ENCODE peak calls at places on chromosome 4, in six cellular contexts. One of them, this sample, is unnamed.

GRCh38 chr4:183182873-183183725 is 84.0 kb downstream of the WWC2 start:
- DNase-seq in body of pancreas: no peak
- DNase-seq in foreskin keratinocyte: peak; percentile 68
- DNase-seq in left ventricle myocardium inferior: no peak
- DNase-seq in colonic mucosa: no peak
- DNase-seq in upper lobe of left lung: no peak
- DNase-seq in this sample: peak; percentile 21

GRCh38 chr4:76674995-76675394 is 222.9 kb downstream of the SOWAHB start:
- DNase-seq in foreskin keratinocyte: no peak
- DNase-seq in body of pancreas: no peak
- DNase-seq in colonic mucosa: peak; percentile 58
- DNase-seq in left ventricle myocardium inferior: no peak
- DNase-seq in upper lobe of left lung: no peak
- DNase-seq in this sample: no peak

GRCh38 chr4:175998782-175999181 is 66.9 kb upstream of the WDR17 start:
- DNase-seq in body of pancreas: no peak
- DNase-seq in colonic mucosa: no peak
- DNase-seq in left ventricle myocardium inferior: no peak
- DNase-seq in upper lobe of left lung: no peak
- DNase-seq in foreskin keratinocyte: peak; percentile 65
- DNase-seq in this sample: no peak

GRCh38 chr4:160026720-160027119 is 923.8 kb downstream of the RAPGEF2 start:
- DNase-seq in foreskin keratinocyte: peak; percentile 85
- DNase-seq in colonic mucosa: no peak
- DNase-seq in body of pancreas: no peak
- DNase-seq in left ventricle myocardium inferior: no peak
- DNase-seq in upper lobe of left lung: no peak
- DNase-seq in this sample: no peak

GRCh38 chr4:3284734-3285557 is 7.9 kb upstream of the RGS12 start:
- DNase-seq in upper lobe of left lung: no peak
- DNase-seq in left ventricle myocardium inferior: no peak
- DNase-seq in colonic mucosa: peak; percentile 10
- DNase-seq in foreskin keratinocyte: no peak
- DNase-seq in body of pancreas: no peak
- DNase-seq in this sample: peak; percentile 12

GRCh38 chr4:2402053-2402452 is 16.4 kb downstream of the ZFYVE28 start:
- DNase-seq in foreskin keratinocyte: no peak
- DNase-seq in colonic mucosa: peak; percentile 91
- DNase-seq in upper lobe of left lung: peak; percentile 86
- DNase-seq in body of pancreas: peak; percentile 68
- DNase-seq in left ventricle myocardium inferior: peak; percentile 73
- DNase-seq in this sample: peak; percentile 96

GRCh38 chr4:138728566-138728965 is 287.0 kb upstream of the NOCT start:
- DNase-seq in foreskin keratinocyte: no peak
- DNase-seq in upper lobe of left lung: no peak
- DNase-seq in body of pancreas: no peak
- DNase-seq in colonic mucosa: no peak
- DNase-seq in left ventricle myocardium inferior: no peak
- DNase-seq in this sample: no peak

GRCh38 chr4:183107891-183108459 is 8.9 kb downstream of the WWC2 start:
- DNase-seq in colonic mucosa: no peak
- DNase-seq in foreskin keratinocyte: peak; percentile 47
- DNase-seq in left ventricle myocardium inferior: no peak
- DNase-seq in body of pancreas: no peak
- DNase-seq in upper lobe of left lung: no peak
- DNase-seq in this sample: no peak

GRCh38 chr4:19540859-19541258 is 710.8 kb upstream of the SLIT2 start:
- DNase-seq in left ventricle myocardium inferior: no peak
- DNase-seq in body of pancreas: no peak
- DNase-seq in foreskin keratinocyte: no peak
- DNase-seq in colonic mucosa: no peak
- DNase-seq in upper lobe of left lung: no peak
- DNase-seq in this sample: no peak

GRCh38 chr4:107034982-107035710 is 967 bp downstream of the DKK2 start:
- DNase-seq in upper lobe of left lung: peak; percentile 56
- DNase-seq in body of pancreas: peak; percentile 10
- DNase-seq in left ventricle myocardium inferior: no peak
- DNase-seq in colonic mucosa: no peak
- DNase-seq in foreskin keratinocyte: no peak
- DNase-seq in this sample: no peak

GRCh38 chr4:7761720-7762119 is 177.9 kb downstream of the AFAP1 start:
- DNase-seq in upper lobe of left lung: peak; percentile 88
- DNase-seq in body of pancreas: peak; percentile 46
- DNase-seq in foreskin keratinocyte: no peak
- DNase-seq in colonic mucosa: peak; percentile 65
- DNase-seq in left ventricle myocardium inferior: peak; percentile 84
- DNase-seq in this sample: peak; percentile 90

GRCh38 chr4:92387459-92388069 is 83.8 kb downstream of the GRID2 start:
- DNase-seq in colonic mucosa: no peak
- DNase-seq in left ventricle myocardium inferior: no peak
- DNase-seq in body of pancreas: peak; percentile 13
- DNase-seq in upper lobe of left lung: no peak
- DNase-seq in foreskin keratinocyte: peak; percentile 41
- DNase-seq in this sample: peak; percentile 17

GRCh38 chr4:152935661-152936445 is at the start of gene FHDC1:
- DNase-seq in colonic mucosa: peak; percentile 86
- DNase-seq in foreskin keratinocyte: peak; percentile 55
- DNase-seq in body of pancreas: peak; percentile 89
- DNase-seq in left ventricle myocardium inferior: no peak
- DNase-seq in upper lobe of left lung: peak; percentile 95
- DNase-seq in this sample: peak; percentile 29

GRCh38 chr4:177227636-177228035 is 82.0 kb upstream of the NEIL3 start:
- DNase-seq in colonic mucosa: no peak
- DNase-seq in foreskin keratinocyte: no peak
- DNase-seq in left ventricle myocardium inferior: no peak
- DNase-seq in upper lobe of left lung: peak; percentile 66
- DNase-seq in body of pancreas: no peak
- DNase-seq in this sample: no peak

GRCh38 chr4:80461412-80461811 is 125.9 kb downstream of the CFAP299 start:
- DNase-seq in foreskin keratinocyte: peak; percentile 81
- DNase-seq in left ventricle myocardium inferior: no peak
- DNase-seq in body of pancreas: no peak
- DNase-seq in upper lobe of left lung: no peak
- DNase-seq in colonic mucosa: no peak
- DNase-seq in this sample: no peak

GRCh38 chr4:54567327-54567726 is 90.4 kb upstream of the KIT start:
- DNase-seq in foreskin keratinocyte: no peak
- DNase-seq in colonic mucosa: no peak
- DNase-seq in upper lobe of left lung: no peak
- DNase-seq in left ventricle myocardium inferior: no peak
- DNase-seq in body of pancreas: no peak
- DNase-seq in this sample: no peak

GRCh38 chr4:87304659-87305277 is 17.9 kb downstream of the HSD17B13 start:
- DNase-seq in foreskin keratinocyte: peak; percentile 43
- DNase-seq in body of pancreas: no peak
- DNase-seq in upper lobe of left lung: no peak
- DNase-seq in colonic mucosa: no peak
- DNase-seq in left ventricle myocardium inferior: no peak
- DNase-seq in this sample: no peak

GRCh38 chr4:41142946-41143720 is 71.2 kb downstream of the APBB2 start:
- DNase-seq in colonic mucosa: no peak
- DNase-seq in upper lobe of left lung: no peak
- DNase-seq in foreskin keratinocyte: peak; percentile 81
- DNase-seq in body of pancreas: no peak
- DNase-seq in left ventricle myocardium inferior: peak; percentile 28
- DNase-seq in this sample: peak; percentile 61

GRCh38 chr4:168805341-168805740 is 204.7 kb downstream of the CBR4 start:
- DNase-seq in left ventricle myocardium inferior: no peak
- DNase-seq in upper lobe of left lung: no peak
- DNase-seq in colonic mucosa: no peak
- DNase-seq in foreskin keratinocyte: no peak
- DNase-seq in body of pancreas: no peak
- DNase-seq in this sample: no peak

GRCh38 chr4:118991686-118992085 is 103.0 kb downstream of the SYNPO2 start:
- DNase-seq in foreskin keratinocyte: no peak
- DNase-seq in colonic mucosa: no peak
- DNase-seq in left ventricle myocardium inferior: no peak
- DNase-seq in body of pancreas: no peak
- DNase-seq in upper lobe of left lung: no peak
- DNase-seq in this sample: no peak

GRCh38 chr4:10587697-10588096 is 96.9 kb downstream of the CLNK start:
- DNase-seq in colonic mucosa: no peak
- DNase-seq in foreskin keratinocyte: no peak
- DNase-seq in body of pancreas: no peak
- DNase-seq in upper lobe of left lung: no peak
- DNase-seq in left ventricle myocardium inferior: no peak
- DNase-seq in this sample: no peak

GRCh38 chr4:14897217-14897616 is 105.1 kb upstream of the CPEB2 start:
- DNase-seq in body of pancreas: no peak
- DNase-seq in upper lobe of left lung: no peak
- DNase-seq in colonic mucosa: no peak
- DNase-seq in left ventricle myocardium inferior: no peak
- DNase-seq in foreskin keratinocyte: peak; percentile 44
- DNase-seq in this sample: no peak
- TF ChIP-seq CTCF in body of pancreas: no peak
- TF ChIP-seq CTCF in upper lobe of left lung: no peak
- TF ChIP-seq CTCF in colonic mucosa: no peak
- TF ChIP-seq CTCF in left ventricle myocardium inferior: no peak
- TF ChIP-seq CTCF in foreskin keratinocyte: peak; percentile 27
- TF ChIP-seq CTCF in this sample: no peak

GRCh38 chr4:184441461-184442392 is 32.6 kb downstream of the IRF2 start:
- DNase-seq in left ventricle myocardium inferior: no peak
- DNase-seq in colonic mucosa: no peak
- DNase-seq in body of pancreas: no peak
- DNase-seq in foreskin keratinocyte: no peak
- DNase-seq in upper lobe of left lung: no peak
- DNase-seq in this sample: no peak
- H3K4me1 ChIP-seq in left ventricle myocardium inferior: peaks cover 100% of the 10 kb centered on the region
- H3K4me1 ChIP-seq in colonic mucosa: no peaks in the 10 kb centered on the region
- H3K4me1 ChIP-seq in body of pancreas: peaks cover 32% of the 10 kb centered on the region
- H3K4me1 ChIP-seq in foreskin keratinocyte: no peaks in the 10 kb centered on the region
- H3K4me1 ChIP-seq in upper lobe of left lung: peaks cover 57% of the 10 kb centered on the region
- H3K4me1 ChIP-seq in this sample: peaks cover 25% of the 10 kb centered on the region

GRCh38 chr4:148978301-148978700 is 536.1 kb upstream of the NR3C2 start:
- DNase-seq in body of pancreas: no peak
- DNase-seq in foreskin keratinocyte: no peak
- DNase-seq in upper lobe of left lung: no peak
- DNase-seq in colonic mucosa: no peak
- DNase-seq in left ventricle myocardium inferior: no peak
- DNase-seq in this sample: no peak

GRCh38 chr4:148984951-148985350 is 542.7 kb upstream of the NR3C2 start:
- DNase-seq in colonic mucosa: no peak
- DNase-seq in left ventricle myocardium inferior: no peak
- DNase-seq in foreskin keratinocyte: no peak
- DNase-seq in body of pancreas: no peak
- DNase-seq in upper lobe of left lung: no peak
- DNase-seq in this sample: no peak

GRCh38 chr4:148980782-148981181 is 538.6 kb upstream of the NR3C2 start:
- DNase-seq in colonic mucosa: no peak
- DNase-seq in body of pancreas: no peak
- DNase-seq in foreskin keratinocyte: no peak
- DNase-seq in upper lobe of left lung: no peak
- DNase-seq in left ventricle myocardium inferior: no peak
- DNase-seq in this sample: no peak

GRCh38 chr4:148986951-148987350 is 544.7 kb upstream of the NR3C2 start:
- DNase-seq in upper lobe of left lung: no peak
- DNase-seq in foreskin keratinocyte: peak; percentile 51
- DNase-seq in colonic mucosa: peak; percentile 64
- DNase-seq in body of pancreas: no peak
- DNase-seq in left ventricle myocardium inferior: no peak
- DNase-seq in this sample: no peak

GRCh38 chr4:148982200-148982599 is 540.0 kb upstream of the NR3C2 start:
- DNase-seq in left ventricle myocardium inferior: no peak
- DNase-seq in upper lobe of left lung: no peak
- DNase-seq in body of pancreas: no peak
- DNase-seq in foreskin keratinocyte: no peak
- DNase-seq in colonic mucosa: no peak
- DNase-seq in this sample: no peak
- H3K27ac ChIP-seq in left ventricle myocardium inferior: no peak overlapping the region
- H3K27ac ChIP-seq in upper lobe of left lung: no peak overlapping the region
- H3K27ac ChIP-seq in body of pancreas: no peak overlapping the region
- H3K27ac ChIP-seq in foreskin keratinocyte: no peak overlapping the region
- H3K27ac ChIP-seq in colonic mucosa: no peak overlapping the region
- H3K27ac ChIP-seq in this sample: no peak overlapping the region

GRCh38 chr4:68864438-68865177 is 48.8 kb downstream of the UGT2B10 start:
- DNase-seq in left ventricle myocardium inferior: no peak
- DNase-seq in upper lobe of left lung: no peak
- DNase-seq in body of pancreas: peak; percentile 69
- DNase-seq in colonic mucosa: peak; percentile 80
- DNase-seq in foreskin keratinocyte: peak; percentile 51
- DNase-seq in this sample: no peak
- TF ChIP-seq CTCF in left ventricle myocardium inferior: no peak
- TF ChIP-seq CTCF in upper lobe of left lung: no peak
- TF ChIP-seq CTCF in body of pancreas: no peak
- TF ChIP-seq CTCF in colonic mucosa: no peak
- TF ChIP-seq CTCF in foreskin keratinocyte: no peak
- TF ChIP-seq CTCF in this sample: no peak

GRCh38 chr4:12270546-12270945 is 841.9 kb upstream of the HS3ST1 start:
- DNase-seq in upper lobe of left lung: no peak
- DNase-seq in foreskin keratinocyte: no peak
- DNase-seq in left ventricle myocardium inferior: no peak
- DNase-seq in body of pancreas: no peak
- DNase-seq in colonic mucosa: no peak
- DNase-seq in this sample: no peak
- H3K4me1 ChIP-seq in upper lobe of left lung: no peaks in the 10 kb centered on the region
- H3K4me1 ChIP-seq in foreskin keratinocyte: no peaks in the 10 kb centered on the region
- H3K4me1 ChIP-seq in left ventricle myocardium inferior: peaks cover 10% of the 10 kb centered on the region
- H3K4me1 ChIP-seq in body of pancreas: no peaks in the 10 kb centered on the region
- H3K4me1 ChIP-seq in colonic mucosa: no peaks in the 10 kb centered on the region
- H3K4me1 ChIP-seq in this sample: no peaks in the 10 kb centered on the region

DNA sequence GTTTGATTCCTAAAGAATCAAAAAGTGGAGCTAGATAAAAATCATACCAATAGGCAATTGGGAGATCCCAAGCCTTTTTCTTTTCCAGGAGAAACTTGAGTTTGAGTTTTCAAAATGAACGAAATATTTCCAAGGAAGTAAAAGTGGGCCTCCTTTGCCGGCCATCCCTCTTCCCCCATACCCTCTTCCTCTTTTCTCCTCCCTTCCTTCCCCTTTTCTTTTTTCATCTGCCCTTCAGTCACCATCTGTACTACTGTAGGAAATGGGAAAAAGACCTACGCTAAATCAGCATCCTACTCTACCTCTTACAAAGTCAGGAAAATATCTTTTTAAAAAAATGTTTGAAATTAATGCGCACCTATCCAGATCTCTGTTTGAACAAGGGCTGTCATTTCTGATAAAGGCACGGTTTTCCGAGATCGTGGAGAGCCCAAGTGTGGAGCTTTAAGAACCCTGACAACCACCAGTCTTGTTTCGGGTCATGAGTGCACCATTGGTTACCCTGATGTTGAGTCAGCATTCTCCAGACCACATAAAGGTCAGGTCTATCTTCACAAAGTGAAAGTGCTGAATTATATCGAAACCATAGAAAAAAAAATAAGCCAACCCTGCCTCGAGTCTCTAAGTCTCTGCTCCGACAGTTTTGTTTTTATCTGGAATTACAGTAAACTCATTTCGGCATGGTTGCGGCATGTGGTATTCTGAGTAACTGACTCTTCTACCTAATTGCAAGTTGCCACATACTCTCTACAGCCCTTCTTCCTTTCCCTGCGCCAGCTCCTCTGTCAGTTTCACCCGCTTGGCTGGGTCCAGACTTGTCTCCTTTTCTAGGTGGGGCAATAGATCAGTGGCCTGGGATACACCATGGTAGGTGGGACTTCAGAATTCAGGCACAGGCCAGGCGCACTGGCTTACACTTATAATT is 140.2 kb upstream of the KLF3 start:
- DNase-seq in foreskin keratinocyte: peak; percentile 44
- DNase-seq in colonic mucosa: no peak
- DNase-seq in upper lobe of left lung: no peak
- DNase-seq in left ventricle myocardium inferior: no peak
- DNase-seq in body of pancreas: no peak
- DNase-seq in this sample: no peak
- H3K27ac ChIP-seq in foreskin keratinocyte: no peak overlapping the region
- H3K27ac ChIP-seq in colonic mucosa: no peak overlapping the region
- H3K27ac ChIP-seq in upper lobe of left lung: no peak overlapping the region
- H3K27ac ChIP-seq in left ventricle myocardium inferior: no peak overlapping the region
- H3K27ac ChIP-seq in body of pancreas: no peak overlapping the region
- H3K27ac ChIP-seq in this sample: no peak overlapping the region

This sample was measured in testis.